ENCODE peak calls at places on chromosomes 5 and 9, in ten cellular contexts. B is cardiac fibroblast, J is astrocyte, N is RWPE1, D is Calu3, U is MCF 10A, R is upper lobe of right lung, W is IMR-90, L is stomach, V is Caco-2. Z is an unnamed sample.

GRCh38 chr9:34387239-34387638 is 10.5 kb upstream of the MYORG start:
- DNase-seq in V (no peak), W (no peak), U (no peak), D (no peak), B (no peak), N (no peak), L (no peak), J (no peak), R (no peak), Z (no peak)

GRCh38 chr5:146722361-146722779 is 156.2 kb downstream of the PPP2R2B start:
- DNase-seq in N (no peak), J (peak), L (no peak), R (no peak), W (peak), B (peak), D (no peak), V (no peak), U (peak), Z (peak)

GRCh38 chr9:137611623-137612609 is 6.4 kb downstream of the ARRDC1 start:
- DNase-seq in B (peak), U (peak), D (peak), R (peak), L (peak), V (peak), N (peak), J (peak), W (peak), Z (peak)

GRCh38 chr5:39100851-39101396 is 26.7 kb upstream of the RICTOR start:
- DNase-seq in B (peak), J (peak), R (no peak), V (no peak), U (peak), W (peak), N (peak), L (no peak), D (peak), Z (peak)

GRCh38 chr9:89892053-89892419 is 287.2 kb downstream of the GADD45G start:
- DNase-seq in N (no peak), J (no peak), R (no peak), B (no peak), U (no peak), V (no peak), L (no peak), D (no peak), W (no peak), Z (no peak)

GRCh38 chr9:469672-470040 is 255.0 kb downstream of the DOCK8 start:
- DNase-seq in R (no peak), U (no peak), N (no peak), B (no peak), L (peak), W (no peak), J (no peak), D (no peak), V (peak), Z (no peak)

GRCh38 chr9:126320158-126320922 is 6.3 kb upstream of the MVB12B start:
- DNase-seq in B (no peak), D (no peak), U (no peak), L (no peak), W (no peak), N (no peak), J (no peak), R (no peak), V (no peak), Z (peak)

GRCh38 chr5:144196612-144197011 is 25.9 kb downstream of the KCTD16 start:
- DNase-seq in U (no peak), L (no peak), V (no peak), N (no peak), D (no peak), W (no peak), J (no peak), R (no peak), B (no peak), Z (no peak)

GRCh38 chr9:93674580-93675335 is 98.4 kb downstream of the PHF2 start:
- DNase-seq in N (no peak), L (peak), U (no peak), B (no peak), J (no peak), D (no peak), V (no peak), W (no peak), R (peak), Z (no peak)

GRCh38 chr5:179801304-179802206 is 5.1 kb downstream of the MGAT4B start:
- DNase-seq in B (peak), J (no peak), R (peak), W (peak), V (peak), U (no peak), L (peak), D (no peak), N (no peak), Z (peak)

GRCh38 chr9:129998491-129999122 is 44.4 kb downstream of the FNBP1 start:
- DNase-seq in R (no peak), L (no peak), W (no peak), J (no peak), D (no peak), V (no peak), N (no peak), B (no peak), U (no peak), Z (peak)

GRCh38 chr5:32710335-32710858 is 724 bp upstream of the NPR3 start:
- DNase-seq in R (peak), U (no peak), L (no peak), W (no peak), J (no peak), D (peak), V (peak), B (peak), N (peak), Z (peak)

GRCh38 chr9:133130721-133131244 is 9.7 kb upstream of the RALGDS start:
- DNase-seq in B (no peak), N (no peak), U (no peak), V (no peak), R (no peak), J (no peak), D (no peak), L (no peak), W (no peak), Z (no peak)

GRCh38 chr9:82457281-82457680 is 468.7 kb downstream of the SPATA31D1 start:
- DNase-seq in L (no peak), N (no peak), J (no peak), W (no peak), V (no peak), R (no peak), D (no peak), U (no peak), B (no peak), Z (no peak)

GRCh38 chr5:9183306-9183705 is 362.6 kb downstream of the SEMA5A start:
- DNase-seq in V (no peak), W (no peak), D (no peak), U (no peak), L (no peak), R (no peak), J (no peak), B (no peak), N (no peak), Z (no peak)

GRCh38 chr9:91282292-91282691 is 79.4 kb downstream of the AUH start:
- DNase-seq in W (peak), L (no peak), D (no peak), N (peak), R (no peak), U (peak), B (no peak), V (no peak), J (no peak), Z (peak)

GRCh38 chr9:72509635-72510034 is 11.8 kb upstream of the TMC1 start:
- DNase-seq in V (no peak), R (no peak), B (peak), U (peak), D (no peak), L (no peak), J (peak), W (peak), N (peak), Z (peak)

GRCh38 chr9:136901516-136902258 is 15.4 kb downstream of the TRAF2 start:
- DNase-seq in V (peak), R (no peak), B (no peak), D (peak), J (peak), W (peak), U (peak), N (peak), L (peak), Z (peak)

GRCh38 chr9:135908334-135909204 is 1.2 kb upstream of the CAMSAP1 start:
- DNase-seq in N (no peak), B (no peak), V (no peak), W (no peak), D (no peak), R (peak), L (no peak), J (no peak), U (no peak), Z (peak)

GRCh38 chr9:136385015-136385414 is 11.5 kb upstream of the CARD9 start:
- DNase-seq in U (no peak), V (no peak), N (no peak), L (no peak), R (no peak), D (no peak), B (no peak), W (no peak), J (no peak), Z (no peak)

GRCh38 chr5:163463063-163463435 is 2.6 kb downstream of the HMMR start:
- DNase-seq in U (no peak), N (no peak), B (peak), D (no peak), R (no peak), J (no peak), V (no peak), L (no peak), W (no peak), Z (no peak)

GRCh38 chr5:173163219-173163618 is 18.9 kb downstream of the BNIP1 start:
- DNase-seq in U (no peak), L (no peak), N (no peak), J (peak), R (no peak), B (peak), W (peak), V (no peak), D (no peak), Z (peak)

GRCh38 chr9:123544007-123544827 is 188.2 kb downstream of the CRB2 start:
- DNase-seq in R (no peak), B (peak), L (no peak), V (peak), J (peak), D (peak), W (peak), N (peak), U (peak), Z (peak)

GRCh38 chr5:77463905-77464304 is 28.2 kb downstream of the WDR41 start:
- DNase-seq in W (no peak), L (no peak), J (no peak), V (no peak), R (no peak), B (peak), D (no peak), N (no peak), U (no peak), Z (peak)

GRCh38 chr9:93613791-93614190 is 37.4 kb downstream of the PHF2 start:
- DNase-seq in D (no peak), L (no peak), V (no peak), N (no peak), B (no peak), U (no peak), J (no peak), R (no peak), W (no peak), Z (no peak)

GRCh38 chr9:79012561-79012960 is 559.2 kb upstream of the TLE4 start:
- DNase-seq in U (no peak), J (peak), B (peak), R (no peak), D (no peak), V (no peak), N (peak), L (no peak), W (peak), Z (peak)

GRCh38 chr9:136700959-136701664 is 11.3 kb upstream of the DIPK1B start:
- DNase-seq in L (no peak), V (no peak), D (no peak), W (peak), B (no peak), R (peak), U (no peak), N (no peak), J (no peak), Z (no peak)

GRCh38 chr5:52517667-52518066 is 270.0 kb upstream of the ITGA1 start:
- DNase-seq in V (no peak), B (no peak), N (no peak), U (no peak), W (no peak), J (no peak), D (no peak), R (no peak), L (no peak), Z (no peak)

GRCh38 chr5:107580902-107581823 is 89.6 kb downstream of the EFNA5 start:
- DNase-seq in V (no peak), U (peak), D (no peak), B (peak), N (no peak), R (no peak), J (no peak), W (no peak), L (no peak), Z (peak)

GRCh38 chr5:172659570-172659908 is 18.5 kb downstream of the NEURL1B start:
- DNase-seq in J (no peak), L (no peak), W (no peak), V (no peak), U (no peak), R (no peak), N (no peak), D (no peak), B (no peak), Z (no peak)

GRCh38 chr5:59608745-59609144 is 284.8 kb downstream of the PDE4D start:
- DNase-seq in N (no peak), J (peak), V (no peak), R (no peak), U (no peak), D (no peak), W (no peak), L (no peak), B (no peak), Z (peak)

GRCh38 chr9:87831159-87831558 is 51.5 kb upstream of the SPATA31E1 start:
- DNase-seq in V (no peak), L (no peak), J (no peak), U (no peak), W (no peak), N (no peak), R (no peak), D (no peak), B (no peak), Z (peak)

GRCh38 chr9:35349287-35349990 is 140.5 kb upstream of the RUSC2 start:
- DNase-seq in N (no peak), J (no peak), V (no peak), B (no peak), R (no peak), U (no peak), W (peak), L (peak), D (peak), Z (no peak)

GRCh38 chr5:160133071-160133917 is 14.0 kb upstream of the PWWP2A start:
- DNase-seq in B (peak), U (no peak), J (peak), N (no peak), W (no peak), L (peak), V (no peak), R (peak), D (no peak), Z (peak)

GRCh38 chr5:130243641-130244040 is 339.4 kb downstream of the CHSY3 start:
- DNase-seq in W (no peak), J (no peak), R (no peak), B (no peak), D (no peak), L (no peak), N (no peak), U (no peak), V (peak), Z (no peak)

GRCh38 chr5:153147891-153148623 is 342.4 kb upstream of the GRIA1 start:
- DNase-seq in D (peak), L (no peak), N (peak), R (no peak), B (peak), W (no peak), U (peak), J (peak), V (peak), Z (peak)
- TF ChIP-seq CTCF in D (peak), L (no peak), N (peak), R (peak), B (peak), W (no peak), U (peak), J (peak), V (peak), Z (peak)

GRCh38 chr5:24428345-24428744 is 216.4 kb downstream of the CDH10 start:
- DNase-seq in V (no peak), W (no peak), B (no peak), U (peak), D (no peak), L (no peak), N (peak), R (no peak), J (no peak), Z (no peak)
- TF ChIP-seq CTCF in V (no peak), W (no peak), B (no peak), U (no peak), D (no peak), L (no peak), N (no peak), R (no peak), J (no peak), Z (no peak)

DNA sequence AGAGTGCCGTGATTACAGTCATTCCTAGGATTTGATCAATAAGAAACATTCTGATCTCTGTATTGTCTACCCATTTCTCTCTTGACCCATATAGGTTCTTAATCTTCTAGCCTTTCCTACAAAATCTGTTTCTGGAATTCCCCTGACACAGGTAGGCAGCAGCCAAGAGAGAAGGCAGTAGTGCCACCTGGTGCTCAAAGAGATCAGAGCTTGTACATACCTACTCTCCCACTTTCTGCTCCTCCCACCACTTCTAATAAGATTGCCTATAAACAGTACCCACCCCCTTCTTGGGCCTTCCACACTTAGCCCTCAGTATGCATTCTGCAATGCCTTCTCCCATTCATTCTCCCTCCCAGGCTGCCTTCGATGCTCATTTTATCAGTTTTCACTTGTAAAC is 117.4 kb upstream of the RORB start:
- DNase-seq in R (no peak), D (peak), J (peak), B (no peak), V (peak), L (peak), N (peak), W (no peak), U (peak), Z (peak)
- TF ChIP-seq CTCF in R (peak), D (no peak), J (peak), B (no peak), V (peak), L (no peak), N (peak), W (no peak), U (peak), Z (peak)

DNA sequence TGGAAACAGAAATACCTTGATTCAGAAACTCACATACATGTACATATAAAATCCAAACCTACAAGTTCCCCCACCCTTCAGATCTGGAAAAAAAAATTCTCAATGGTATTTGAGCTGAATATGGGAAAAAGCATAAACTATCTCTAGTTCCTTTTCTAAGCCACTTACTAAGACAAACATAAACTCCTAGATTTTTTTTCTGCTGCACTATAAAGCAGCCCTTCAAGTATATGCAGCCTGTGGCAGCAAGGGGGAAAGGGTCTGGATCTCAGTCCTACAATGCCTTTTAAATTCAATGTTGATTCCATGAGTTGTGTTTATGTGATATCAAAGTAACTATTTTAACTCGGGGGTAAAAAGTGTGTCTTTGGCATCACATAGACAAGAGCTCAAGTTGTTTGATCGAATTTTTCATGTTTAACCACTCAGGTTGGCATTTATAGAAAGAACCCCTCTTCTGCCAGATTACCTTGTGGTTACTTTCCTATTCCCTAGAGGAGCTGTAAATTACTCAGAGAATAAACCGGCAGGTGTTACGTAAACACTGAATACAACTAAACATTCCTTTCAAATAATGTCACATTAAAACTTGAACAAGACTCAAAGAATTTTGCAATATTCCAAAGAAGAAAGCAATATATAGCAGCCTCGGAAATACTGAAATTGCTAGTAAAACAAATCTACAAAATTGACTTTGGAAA is 91.8 kb upstream of the FER start:
- DNase-seq in U (peak), W (peak), R (no peak), D (no peak), B (peak), N (peak), J (peak), L (no peak), V (no peak), Z (peak)
- TF ChIP-seq CTCF in U (no peak), W (no peak), R (no peak), D (no peak), B (peak), N (no peak), J (no peak), L (no peak), V (no peak), Z (no peak)

DNA sequence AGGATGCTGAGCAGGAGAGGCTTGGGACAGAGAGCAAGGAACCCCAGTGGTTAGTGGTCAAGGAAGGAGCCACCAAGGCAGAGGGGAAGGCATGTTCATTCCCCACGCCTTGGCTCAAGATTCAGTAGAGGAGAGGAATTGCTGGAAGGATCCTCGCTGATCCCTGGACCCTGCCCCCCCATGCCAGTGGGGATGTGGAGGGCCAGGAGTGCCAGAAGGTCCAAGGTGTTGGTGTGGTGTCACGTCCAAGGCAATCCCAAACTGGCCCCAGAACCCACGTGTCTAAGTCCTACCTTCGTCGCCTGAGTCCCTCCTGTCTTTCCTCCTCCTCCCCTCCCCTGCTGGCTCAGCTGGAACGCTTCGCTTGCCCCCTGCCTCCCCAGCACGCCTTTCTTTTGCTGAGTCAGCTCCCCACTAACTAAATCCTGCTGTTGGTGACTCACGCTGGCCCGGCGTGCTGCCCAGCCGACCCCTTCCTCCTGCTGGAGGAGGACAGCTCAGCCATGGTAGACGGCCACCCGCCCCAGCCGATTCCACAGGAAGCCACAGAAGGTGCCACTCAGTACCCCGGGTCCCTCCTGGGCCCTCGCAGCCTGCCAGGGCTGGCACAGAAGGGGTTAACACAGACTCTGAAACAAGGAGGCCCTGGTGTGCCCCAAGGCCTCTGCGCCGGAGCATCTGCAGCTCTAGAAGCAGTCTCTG is 37.6 kb upstream of the ORM1 start:
- DNase-seq in W (peak), L (no peak), U (peak), R (peak), J (peak), N (peak), D (no peak), B (peak), V (no peak), Z (peak)
- TF ChIP-seq CTCF in W (peak), L (no peak), U (no peak), R (no peak), J (no peak), N (no peak), D (no peak), B (peak), V (no peak), Z (no peak)

GRCh38 chr5:56816546-56817081 is 1.3 kb downstream of the MAP3K1 start:
- DNase-seq in N (peak), L (peak), W (peak), R (peak), U (peak), B (peak), D (peak), V (peak), J (peak), Z (peak)
- TF ChIP-seq CTCF in N (no peak), L (no peak), W (no peak), R (no peak), U (no peak), B (no peak), D (no peak), V (no peak), J (no peak), Z (no peak)

GRCh38 chr5:150636391-150637244 is 3.8 kb upstream of the SYNPO start:
- DNase-seq in B (peak), U (peak), N (peak), R (peak), W (peak), L (peak), V (no peak), D (peak), J (peak), Z (peak)
- TF ChIP-seq CTCF in B (no peak), U (no peak), N (no peak), R (no peak), W (no peak), L (no peak), V (no peak), D (no peak), J (no peak), Z (no peak)

Z was measured in fibroblast of mammary gland.